ENCODE peak calls at places on chromosomes 1 and 21, in four cellular contexts. H, J, Z and M are unnamed samples.

GRCh38 chr1:99970713-99971255 is 988 bp downstream of the SLC35A3 start:
- DNase-seq in Z (no peak), H (no peak), J (no peak), M (no peak)

GRCh38 chr1:23825076-23825761 is at the start of gene HMGCL:
- DNase-seq in Z (peak; percentile 55), H (peak; percentile 80), J (peak; percentile 97), M (peak; percentile 94)

GRCh38 chr1:82538876-82539275 is 738.1 kb downstream of the ADGRL2 start:
- DNase-seq in J (no peak), H (no peak), Z (no peak), M (no peak)

GRCh38 chr21:38460171-38460742 is 38.0 kb downstream of the ERG start:
- DNase-seq in H (no peak), Z (no peak), J (no peak), M (no peak)

GRCh38 chr1:25780318-25781129 is 19.5 kb upstream of the SELENON start:
- DNase-seq in J (no peak), Z (no peak), H (peak; percentile 34), M (no peak)

GRCh38 chr21:39022035-39022900 is 161.0 kb downstream of the PSMG1 start:
- DNase-seq in H (no peak), Z (no peak), J (no peak), M (no peak)

GRCh38 chr1:227320476-227320875 is 2.2 kb upstream of the CDC42BPA start:
- DNase-seq in H (no peak), J (no peak), Z (no peak), M (no peak)

GRCh38 chr1:91503975-91504530 is 3.4 kb downstream of the CDC7 start:
- DNase-seq in Z (no peak), H (peak; percentile 74), J (no peak), M (no peak)

GRCh38 chr1:107135466-107135865 is 5.4 kb upstream of the NTNG1 start:
- DNase-seq in H (peak; percentile 3), Z (no peak), J (no peak), M (peak; percentile 38)

GRCh38 chr1:23566304-23566703 is 7.0 kb upstream of the ID3 start:
- DNase-seq in H (no peak), J (no peak), Z (no peak), M (no peak)

GRCh38 chr1:219413523-219413922 is 199.4 kb downstream of the ZC3H11B start:
- DNase-seq in J (no peak), H (no peak), Z (no peak), M (no peak)

GRCh38 chr1:226827458-226827857 is 43.0 kb upstream of the PSEN2 start:
- DNase-seq in J (peak; percentile 45), H (no peak), Z (no peak), M (no peak)

GRCh38 chr1:198620951-198621824 is 17.7 kb upstream of the PTPRC start:
- DNase-seq in H (no peak), Z (peak; percentile 93), J (no peak), M (no peak)

GRCh38 chr1:117105003-117105402 is 16.5 kb downstream of the TRIM45 start:
- DNase-seq in J (no peak), Z (no peak), H (no peak), M (no peak)

GRCh38 chr1:101207891-101208290 is 28.9 kb upstream of the S1PR1 start:
- DNase-seq in Z (no peak), J (no peak), H (no peak), M (no peak)

GRCh38 chr1:151035167-151035566 is 1.2 kb upstream of the BNIPL start:
- DNase-seq in J (no peak), Z (no peak), H (no peak), M (no peak)

GRCh38 chr21:41681939-41682718 is 84.7 kb downstream of the RIPK4 start:
- DNase-seq in Z (no peak), H (no peak), J (no peak), M (no peak)

GRCh38 chr21:26444646-26445045 is 128.4 kb downstream of the CYYR1 start:
- DNase-seq in H (no peak), Z (no peak), J (no peak), M (no peak)

GRCh38 chr21:42769183-42769819 is 110.0 kb downstream of the WDR4 start:
- DNase-seq in H (no peak), J (no peak), Z (no peak), M (no peak)

GRCh38 chr1:109304221-109304915 is 2.4 kb downstream of the MYBPHL start:
- DNase-seq in H (no peak), Z (no peak), J (no peak), M (no peak)

GRCh38 chr1:200364121-200364759 is 45.6 kb downstream of the ZNF281 start:
- DNase-seq in Z (no peak), H (peak; percentile 49), J (no peak), M (no peak)

GRCh38 chr1:184419734-184420161 is 32.9 kb downstream of the C1orf21 start:
- DNase-seq in J (no peak), Z (no peak), H (no peak), M (no peak)

GRCh38 chr21:44299458-44300261 is at the start of gene PFKL:
- DNase-seq in H (peak; percentile 24), J (peak; percentile 94), Z (peak; percentile 59), M (peak; percentile 86)

GRCh38 chr1:25817840-25818501 is 1.8 kb upstream of the MTFR1L start:
- DNase-seq in Z (no peak), J (peak; percentile 55), H (peak; percentile 10), M (no peak)

GRCh38 chr1:111768625-111769024 is 12.9 kb downstream of the DDX20 start:
- DNase-seq in H (no peak), Z (no peak), J (no peak), M (no peak)

GRCh38 chr1:151988405-151988851 is 5.2 kb downstream of the S100A10 start:
- DNase-seq in H (no peak), Z (no peak), J (peak; percentile 47), M (no peak)

GRCh38 chr1:167263784-167264464 is 43.2 kb downstream of the POU2F1 start:
- DNase-seq in H (no peak), Z (no peak), J (no peak), M (no peak)
- TF ChIP-seq FOXK2 in H (no peak), Z (no peak), J (no peak), M (no peak)

DNA sequence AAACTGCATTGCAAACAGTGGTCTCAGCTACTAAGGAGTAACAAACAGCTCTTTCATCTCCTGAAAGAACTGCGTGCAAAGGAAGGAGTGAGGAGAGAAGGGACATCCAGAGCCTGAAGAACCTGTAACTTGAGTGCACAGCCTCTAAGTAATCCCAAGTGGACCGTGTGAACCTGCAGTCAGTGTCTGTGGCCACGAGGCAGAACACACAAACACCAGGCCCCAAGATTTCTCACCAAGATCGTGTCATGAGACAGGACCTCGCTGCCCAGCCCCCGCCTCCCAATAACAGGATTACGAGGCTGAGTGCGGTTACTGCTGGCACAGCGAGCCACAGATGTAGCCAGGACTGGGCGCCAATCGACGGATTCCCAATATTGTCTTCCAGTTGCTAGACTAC is 101.3 kb upstream of the SLC25A33 start:
- DNase-seq in H (no peak), Z (no peak), J (no peak), M (no peak)
- TF ChIP-seq FOXK2 in H (no peak), Z (no peak), J (no peak), M (no peak)

GRCh38 chr1:62685431-62685859 is 2.7 kb downstream of the DOCK7 start:
- DNase-seq in Z (no peak), H (no peak), J (peak; percentile 19), M (no peak)

GRCh38 chr1:62687421-62687902 is 724 bp downstream of the DOCK7 start:
- DNase-seq in J (no peak), Z (no peak), H (peak; percentile 65), M (peak; percentile 58)

GRCh38 chr1:62686822-62687221 is 1.4 kb downstream of the DOCK7 start:
- DNase-seq in H (no peak), J (no peak), Z (no peak), M (no peak)

GRCh38 chr1:62687903-62688686 is at the start of gene DOCK7:
- DNase-seq in Z (no peak), J (peak; percentile 74), H (peak; percentile 48), M (peak; percentile 91)

DNA sequence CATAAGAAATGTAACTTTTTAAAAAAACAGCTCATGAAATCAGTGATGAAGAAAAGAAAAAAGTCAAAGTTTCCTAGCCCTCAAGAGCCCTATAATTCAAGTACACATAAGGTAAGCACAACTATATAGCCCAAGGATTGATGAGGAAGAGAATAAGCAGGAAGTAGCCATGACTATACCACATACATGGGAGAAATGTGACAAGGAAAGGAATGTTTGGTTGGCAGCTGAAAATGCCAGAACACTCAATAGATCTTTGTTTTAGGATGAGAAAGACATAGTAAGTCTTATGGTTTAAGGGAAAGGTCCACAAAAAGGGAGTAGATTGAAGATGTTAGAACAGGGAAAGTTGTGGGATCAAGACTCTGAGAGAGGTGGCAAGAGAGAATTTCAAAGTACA is 5.7 kb downstream of the DOCK7 start:
- DNase-seq in J (no peak), Z (no peak), H (peak; percentile 39), M (no peak)
- TF ChIP-seq FOXK2 in J (no peak), Z (no peak), H (no peak), M (no peak)

DNA sequence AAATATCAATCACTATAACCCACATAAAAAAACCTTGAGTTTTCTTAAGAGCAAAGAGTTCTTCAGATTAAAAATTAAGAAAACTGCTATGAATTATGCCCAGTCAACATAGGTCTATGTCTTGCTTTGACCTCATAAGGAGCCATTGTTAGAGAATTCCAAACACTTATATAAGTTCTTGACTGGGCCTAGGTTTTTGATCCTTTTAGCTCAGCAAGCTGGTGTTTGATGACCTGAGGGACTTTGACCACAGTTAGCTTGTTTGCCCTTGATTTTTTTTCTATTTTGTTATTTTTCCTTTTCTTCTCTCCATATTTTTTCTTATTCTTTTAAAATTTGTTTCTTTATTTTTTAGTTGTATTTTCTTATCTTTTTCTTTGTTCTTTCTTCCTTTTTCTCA is 122.3 kb downstream of the RHOU start:
- DNase-seq in J (no peak), Z (no peak), H (peak; percentile 57), M (no peak)
- TF ChIP-seq FOXK2 in J (no peak), Z (no peak), H (no peak), M (no peak)

GRCh38 chr1:41783189-41783639 is 135.5 kb downstream of the HIVEP3 start:
- DNase-seq in H (no peak), J (no peak), Z (no peak), M (no peak)
- TF ChIP-seq FOXK2 in H (no peak), J (no peak), Z (no peak), M (no peak)